ENCODE peak calls at places on chromosomes 16 and 17, in nine cellular contexts. E is mammary epithelial cell; K is CD8-positive, alpha-beta T cell; W is AG04449; U is lower leg skin; H is mucosa of descending colon; L is bronchial epithelial cell; P is fibroblast of mammary gland; C is trophoblast cell. S is an unnamed sample.

GRCh38 chr16:79871906-79872305 is 271.4 kb upstream of the MAF start:
- DNase-seq in E (no peak), U (no peak), P (no peak), K (no peak), H (no peak), C (no peak), W (no peak), L (peak), S (peak)

GRCh38 chr17:31902693-31903092 is 1.2 kb upstream of the UTP6 start:
- DNase-seq in K (no peak), E (no peak), W (no peak), L (no peak), C (no peak), H (no peak), P (no peak), U (no peak), S (no peak)

GRCh38 chr17:4544135-4544651 is 11.0 kb downstream of the MYBBP1A start:
- DNase-seq in E (no peak), L (no peak), W (no peak), K (no peak), H (no peak), U (no peak), P (no peak), C (no peak), S (no peak)

GRCh38 chr17:13939222-13939621 is 130.1 kb upstream of the COX10 start:
- DNase-seq in K (no peak), H (no peak), C (no peak), P (no peak), E (no peak), U (no peak), W (no peak), L (no peak), S (no peak)

GRCh38 chr17:27800522-27800921 is at the start of gene NOS2:
- DNase-seq in C (no peak), U (no peak), L (no peak), H (no peak), P (no peak), K (no peak), E (no peak), W (no peak), S (no peak)

GRCh38 chr16:53780051-53780450 is 76.1 kb downstream of the FTO start:
- DNase-seq in E (no peak), W (no peak), U (no peak), L (no peak), K (no peak), C (peak), P (no peak), H (no peak), S (no peak)

GRCh38 chr17:41613277-41614082 is 913 bp upstream of the KRT16 start:
- DNase-seq in K (no peak), P (no peak), H (no peak), W (no peak), L (no peak), E (no peak), C (no peak), U (no peak), S (no peak)

GRCh38 chr17:82703036-82703745 is 4.7 kb upstream of the RAB40B start:
- DNase-seq in L (no peak), W (no peak), H (no peak), P (no peak), E (no peak), K (no peak), U (no peak), C (no peak), S (no peak)

GRCh38 chr17:67435122-67435521 is 58.0 kb downstream of the PITPNC1 start:
- DNase-seq in W (no peak), P (peak), K (peak), L (no peak), E (no peak), C (peak), H (no peak), U (peak), S (no peak)

GRCh38 chr17:42814633-42815399 is 9.3 kb downstream of the BECN1 start:
- DNase-seq in E (peak), K (no peak), L (peak), W (peak), P (peak), U (no peak), C (no peak), H (no peak), S (no peak)

GRCh38 chr17:49450735-49451134 is 36.1 kb upstream of the PHB1 start:
- DNase-seq in E (peak), C (no peak), W (no peak), K (no peak), L (peak), P (no peak), U (no peak), H (no peak), S (no peak)

GRCh38 chr17:72634621-72635020 is 457.9 kb downstream of the SLC39A11 start:
- DNase-seq in C (peak), P (no peak), L (peak), W (no peak), H (peak), K (no peak), E (peak), U (no peak), S (no peak)

GRCh38 chr17:56909742-56910508 is 3.9 kb downstream of the TRIM25 start:
- DNase-seq in C (no peak), H (no peak), W (no peak), U (peak), K (no peak), L (no peak), P (no peak), E (no peak), S (no peak)

GRCh38 chr17:27888945-27889344 is 4.2 kb downstream of the LYRM9 start:
- DNase-seq in L (no peak), E (no peak), U (peak), P (no peak), W (no peak), K (no peak), C (peak), H (no peak), S (no peak)

GRCh38 chr17:40026816-40027613 is 11.8 kb downstream of the CSF3 start:
- DNase-seq in E (peak), U (peak), C (peak), H (peak), L (peak), P (peak), W (no peak), K (peak), S (peak)

GRCh38 chr16:56202036-56202435 is 10.7 kb downstream of the GNAO1 start:
- DNase-seq in P (no peak), C (no peak), K (no peak), L (no peak), U (no peak), E (peak), W (no peak), H (no peak), S (no peak)

GRCh38 chr17:63378411-63379076 is 67.6 kb downstream of the CYB561 start:
- DNase-seq in P (no peak), H (no peak), K (no peak), L (no peak), W (no peak), C (no peak), E (no peak), U (no peak), S (no peak)

GRCh38 chr17:82963104-82963950 is 116.1 kb upstream of the METRNL start:
- DNase-seq in L (peak), W (no peak), H (peak), K (peak), U (peak), E (peak), C (peak), P (peak), S (peak)

GRCh38 chr17:30405161-30405560 is 26.4 kb downstream of the CPD start:
- DNase-seq in H (no peak), W (no peak), L (no peak), U (no peak), C (no peak), E (no peak), K (no peak), P (no peak), S (no peak)

GRCh38 chr16:68800257-68800875 is 43.0 kb upstream of the TANGO6 start:
- DNase-seq in E (peak), U (no peak), C (peak), H (no peak), K (peak), L (peak), P (peak), W (peak), S (no peak)

GRCh38 chr16:83248735-83249469 is 558.9 kb upstream of the HSBP1 start:
- DNase-seq in P (peak), L (no peak), C (no peak), U (no peak), E (no peak), K (no peak), W (no peak), H (no peak), S (no peak)

GRCh38 chr17:29294580-29294900 is 592 bp upstream of the NUFIP2 start:
- DNase-seq in W (no peak), C (no peak), U (no peak), P (no peak), E (no peak), H (no peak), L (no peak), K (no peak), S (no peak)

GRCh38 chr17:69055334-69055733 is 5.4 kb downstream of the ABCA9 start:
- DNase-seq in E (no peak), P (no peak), L (no peak), K (no peak), W (no peak), H (no peak), C (no peak), U (no peak), S (no peak)

GRCh38 chr17:80220709-80221215 is 535 bp downstream of the SLC26A11 start:
- DNase-seq in E (no peak), K (no peak), L (no peak), U (no peak), W (no peak), C (peak), H (no peak), P (no peak), S (no peak)

GRCh38 chr16:35314298-35314697 is 1854.9 kb downstream of the TP53TG3F start:
- DNase-seq in H (no peak), K (no peak), U (no peak), C (no peak), L (no peak), E (no peak), W (no peak), P (no peak), S (peak)

GRCh38 chr16:17414421-17414820 is 56.3 kb downstream of the XYLT1 start:
- DNase-seq in H (no peak), K (no peak), L (no peak), P (no peak), W (no peak), E (no peak), C (no peak), U (no peak), S (no peak)

GRCh38 chr16:17414916-17415315 is 55.8 kb downstream of the XYLT1 start:
- DNase-seq in H (no peak), E (no peak), U (no peak), C (no peak), K (no peak), W (no peak), L (no peak), P (no peak), S (no peak)

GRCh38 chr16:17417740-17418139 is 53.0 kb downstream of the XYLT1 start:
- DNase-seq in H (no peak), E (no peak), P (peak), C (no peak), L (no peak), U (no peak), W (no peak), K (no peak), S (no peak)

GRCh38 chr16:17419266-17419665 is 51.5 kb downstream of the XYLT1 start:
- DNase-seq in L (no peak), H (no peak), U (no peak), K (no peak), C (no peak), W (no peak), E (no peak), P (no peak), S (no peak)

DNA sequence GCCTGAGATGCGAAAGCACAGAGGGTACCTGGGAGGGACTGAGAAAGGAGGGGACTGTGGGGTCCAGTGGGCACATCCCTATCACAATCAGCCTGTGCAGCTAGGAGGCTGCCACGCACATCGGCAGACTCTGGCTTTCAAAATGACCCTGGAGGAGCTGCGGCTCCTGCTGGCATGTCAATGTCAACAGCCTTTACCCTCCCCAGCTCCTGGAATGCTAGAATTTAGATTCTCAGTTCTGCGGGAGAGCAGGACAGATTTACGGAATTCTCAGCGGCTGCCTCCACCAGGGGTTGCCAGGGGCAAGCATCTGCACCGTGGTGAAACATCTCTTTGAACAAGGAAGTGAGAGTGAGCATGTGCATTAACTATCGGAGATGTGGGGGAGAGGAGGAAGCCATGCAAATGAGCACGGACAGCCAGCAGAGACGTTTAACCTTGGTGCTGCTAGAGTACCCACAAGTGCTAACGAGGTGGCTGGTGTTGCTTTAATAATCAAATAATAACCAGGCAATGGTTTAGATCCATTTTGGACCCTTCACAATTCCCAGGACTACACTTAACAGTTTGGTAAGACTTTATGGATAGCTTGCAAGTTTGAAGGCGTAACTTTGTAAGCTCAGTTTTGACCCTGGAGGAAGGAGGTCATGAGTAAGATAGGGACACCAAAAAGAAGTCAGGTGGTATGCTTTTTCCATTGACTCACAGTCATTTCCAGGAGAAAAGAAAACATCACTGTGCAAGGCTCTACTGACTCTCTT is 54.1 kb downstream of the XYLT1 start:
- DNase-seq in E (no peak), C (peak), P (peak), L (no peak), U (no peak), H (peak), W (no peak), K (peak), S (no peak)
- H3K4me3 ChIP-seq in E (no peak), C (no peak), P (no peak), L (no peak), U (no peak), H (no peak), W (no peak), K (peak), S (no peak)

GRCh38 chr17:76868669-76869208 is 535 bp downstream of the MGAT5B start:
- DNase-seq in H (no peak), C (peak), K (no peak), L (no peak), W (no peak), U (no peak), P (no peak), E (peak), S (no peak)

GRCh38 chr17:76869878-76870714 is 1.9 kb downstream of the MGAT5B start:
- DNase-seq in H (no peak), W (no peak), L (no peak), E (no peak), K (no peak), P (no peak), C (no peak), U (no peak), S (no peak)

GRCh38 chr17:76868176-76868668 is at the start of gene MGAT5B:
- DNase-seq in K (peak), E (peak), C (peak), H (peak), U (peak), W (no peak), L (peak), P (peak), S (no peak)

GRCh38 chr17:76867578-76868175 is 527 bp upstream of the MGAT5B start:
- DNase-seq in H (no peak), E (peak), L (peak), K (no peak), W (no peak), P (peak), U (no peak), C (peak), S (no peak)

DNA sequence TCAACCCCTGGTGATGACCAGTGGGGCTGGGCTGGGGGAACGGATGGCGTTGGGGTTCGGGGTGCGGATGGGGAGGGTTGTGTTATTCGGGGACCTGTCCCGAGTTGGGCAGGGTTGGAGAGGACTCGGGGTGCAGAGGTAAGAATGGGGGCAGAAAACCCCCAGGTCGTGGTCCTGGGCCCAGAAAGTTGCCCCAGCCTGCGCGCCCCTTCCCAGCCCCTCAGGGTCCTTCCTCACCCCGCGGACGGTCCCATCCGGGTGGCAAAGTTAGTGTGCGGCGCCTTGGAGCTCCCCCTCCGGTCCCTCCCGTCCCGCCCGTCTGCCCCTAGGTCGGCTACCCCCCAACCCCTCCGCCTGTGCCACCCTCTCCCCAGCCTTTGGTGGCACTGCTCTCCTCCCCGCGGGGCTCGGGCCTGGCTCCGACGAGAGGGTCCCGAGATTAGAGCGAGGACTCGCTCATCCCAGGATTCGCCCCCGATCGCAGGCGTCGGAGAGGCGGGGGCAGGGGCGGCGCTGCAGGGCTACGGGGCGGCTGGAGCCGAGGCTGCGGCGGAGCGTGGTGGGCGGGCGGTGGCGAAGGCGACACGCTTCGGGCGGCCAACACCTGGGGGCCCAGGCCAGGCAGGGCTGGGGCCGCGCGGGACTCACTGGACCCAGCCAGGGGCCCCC is 1.1 kb downstream of the MGAT5B start:
- DNase-seq in C (no peak), W (no peak), U (no peak), H (no peak), L (no peak), P (no peak), K (no peak), E (no peak), S (no peak)
- H3K4me3 ChIP-seq in C (peak), W (peak), U (no peak), H (no peak), L (no peak), P (no peak), K (peak), E (no peak), S (peak)

GRCh38 chr17:60102632-60103047 is 23.9 kb upstream of the HEATR6 start:
- DNase-seq in H (peak), W (no peak), L (peak), K (no peak), P (peak), U (no peak), C (peak), E (no peak), S (no peak)
- H3K4me3 ChIP-seq in H (no peak), W (no peak), L (peak), K (no peak), P (no peak), U (no peak), C (no peak), E (no peak), S (peak)

GRCh38 chr17:81285894-81286293 is 9.2 kb downstream of the SLC38A10 start:
- DNase-seq in L (no peak), E (no peak), W (no peak), U (no peak), C (no peak), P (no peak), H (no peak), K (no peak), S (no peak)
- H3K4me3 ChIP-seq in L (no peak), E (no peak), W (no peak), U (no peak), C (no peak), P (no peak), H (no peak), K (peak), S (peak)

GRCh38 chr16:75535901-75536300 is at the start of gene CHST5:
- DNase-seq in P (no peak), L (no peak), E (no peak), U (no peak), H (peak), C (no peak), K (no peak), W (no peak), S (no peak)
- H3K4me3 ChIP-seq in P (no peak), L (no peak), E (no peak), U (no peak), H (peak), C (no peak), K (no peak), W (no peak), S (no peak)

GRCh38 chr17:75829747-75830146 is 14.5 kb downstream of the UNC13D start:
- DNase-seq in U (no peak), K (no peak), E (no peak), P (no peak), C (no peak), W (no peak), H (no peak), L (no peak), S (no peak)

GRCh38 chr17:75827291-75828050 is 16.7 kb downstream of the UNC13D start:
- DNase-seq in L (no peak), H (peak), C (peak), W (no peak), E (no peak), K (peak), P (peak), U (peak), S (no peak)

GRCh38 chr17:75828741-75829140 is 15.5 kb downstream of the UNC13D start:
- DNase-seq in C (no peak), U (no peak), K (no peak), E (no peak), H (no peak), W (no peak), L (no peak), P (no peak), S (no peak)

GRCh38 chr17:75826561-75827290 is 17.5 kb downstream of the UNC13D start:
- DNase-seq in C (no peak), U (no peak), K (no peak), W (no peak), E (no peak), H (no peak), P (no peak), L (no peak), S (no peak)

GRCh38 chr17:75828051-75828400 is 16.2 kb downstream of the UNC13D start:
- DNase-seq in L (no peak), K (no peak), W (no peak), P (no peak), E (no peak), U (no peak), C (no peak), H (no peak), S (no peak)
- H3K4me3 ChIP-seq in L (no peak), K (peak), W (no peak), P (no peak), E (no peak), U (no peak), C (no peak), H (no peak), S (peak)

GRCh38 chr16:89318430-89318758 is 100.9 kb downstream of the ZNF778 start:
- DNase-seq in C (no peak), P (no peak), K (no peak), U (no peak), E (no peak), L (no peak), W (no peak), H (no peak), S (no peak)

GRCh38 chr16:89320717-89321501 is 103.4 kb downstream of the ZNF778 start:
- DNase-seq in L (peak), W (no peak), H (peak), K (no peak), U (no peak), P (peak), C (peak), E (no peak), S (no peak)

GRCh38 chr16:89318871-89319627 is 101.5 kb downstream of the ZNF778 start:
- DNase-seq in C (no peak), W (no peak), P (no peak), U (no peak), E (no peak), K (no peak), H (peak), L (no peak), S (no peak)

GRCh38 chr16:89319628-89319882 is 102.1 kb downstream of the ZNF778 start:
- DNase-seq in W (no peak), U (no peak), K (no peak), P (no peak), H (no peak), L (no peak), C (no peak), E (no peak), S (no peak)

GRCh38 chr16:89319883-89320716 is 102.6 kb downstream of the ZNF778 start:
- DNase-seq in P (peak), K (peak), E (peak), W (no peak), H (peak), U (no peak), C (peak), L (peak), S (no peak)
- H3K4me3 ChIP-seq in P (peak), K (no peak), E (peak), W (peak), H (no peak), U (no peak), C (no peak), L (no peak), S (peak)